ENCODE peak calls at places on chromosomes 5 and 9, in eight cellular contexts. A is CD8-positive, alpha-beta T cell; Z is CD4-positive, alpha-beta memory T cell; V is lower lobe of right lung; E is foreskin fibroblast; G is brain microvascular endothelial cell; F is neuronal stem cell; U is AG09309. C is an unnamed sample.

GRCh38 chr9:33778700-33779351 is 16.5 kb upstream of the PRSS3 start:
- DNase-seq in F (peak), A (peak), G (peak), E (peak), Z (peak), U (no peak), V (no peak), C (peak)

GRCh38 chr9:126952180-126952960 is 37.8 kb downstream of the RALGPS1 start:
- DNase-seq in E (no peak), G (no peak), U (no peak), F (no peak), V (no peak), Z (no peak), A (no peak), C (peak)

GRCh38 chr5:172410160-172410559 is 44.2 kb downstream of the SH3PXD2B start:
- DNase-seq in Z (no peak), E (peak), F (no peak), V (no peak), G (peak), U (no peak), A (no peak), C (peak)

GRCh38 chr9:126607086-126607485 is 6.6 kb upstream of the LMX1B start:
- DNase-seq in Z (no peak), F (no peak), G (no peak), V (no peak), A (no peak), E (no peak), U (no peak), C (no peak)

GRCh38 chr9:97534961-97535594 is 33.6 kb downstream of the TMOD1 start:
- DNase-seq in F (no peak), V (no peak), U (no peak), A (no peak), G (no peak), Z (no peak), E (no peak), C (no peak)

GRCh38 chr5:31500256-31500655 is 31.6 kb downstream of the DROSHA start:
- DNase-seq in G (no peak), A (no peak), F (no peak), V (no peak), Z (no peak), E (no peak), U (no peak), C (no peak)

GRCh38 chr9:70168521-70168920 is 90.3 kb upstream of the SMC5 start:
- DNase-seq in U (no peak), V (no peak), Z (no peak), A (no peak), F (no peak), G (no peak), E (no peak), C (no peak)

GRCh38 chr5:80782626-80783025 is 127.8 kb upstream of the DHFR start:
- DNase-seq in F (no peak), A (no peak), V (no peak), Z (no peak), E (no peak), U (no peak), G (no peak), C (no peak)

GRCh38 chr5:175542232-175542965 is 64.0 kb downstream of the SFXN1 start:
- DNase-seq in G (peak), Z (no peak), A (no peak), F (no peak), V (no peak), U (no peak), E (peak), C (no peak)

GRCh38 chr9:101731429-101731828 is 7.0 kb downstream of the GRIN3A start:
- DNase-seq in Z (no peak), F (no peak), E (no peak), G (no peak), V (no peak), A (no peak), U (no peak), C (no peak)

GRCh38 chr5:143102414-143102813 is 301.1 kb downstream of the NR3C1 start:
- DNase-seq in V (no peak), G (no peak), F (no peak), Z (no peak), U (no peak), E (no peak), A (no peak), C (no peak)

GRCh38 chr9:9352877-9353481 is 1259.8 kb downstream of the PTPRD start:
- DNase-seq in U (no peak), E (peak), G (peak), V (no peak), A (no peak), Z (no peak), F (peak), C (peak)

GRCh38 chr5:179119415-179120170 is 59.4 kb downstream of the ZNF354C start:
- DNase-seq in V (peak), G (no peak), A (no peak), E (no peak), F (no peak), U (no peak), Z (no peak), C (no peak)

GRCh38 chr9:134455951-134456739 is 129.9 kb downstream of the RXRA start:
- DNase-seq in G (peak), V (peak), E (peak), F (no peak), Z (peak), U (peak), A (peak), C (peak)

GRCh38 chr9:97372580-97372979 is 39.3 kb upstream of the TDRD7 start:
- DNase-seq in V (no peak), A (no peak), U (no peak), F (no peak), E (no peak), G (no peak), Z (no peak), C (no peak)

GRCh38 chr5:132065951-132066701 is 5.7 kb downstream of the IL3 start:
- DNase-seq in F (no peak), E (no peak), G (no peak), Z (no peak), A (no peak), U (no peak), V (no peak), C (no peak)

GRCh38 chr5:1292139-1292538 is 2.7 kb downstream of the TERT start:
- DNase-seq in E (no peak), F (no peak), G (no peak), U (no peak), A (no peak), Z (no peak), V (no peak), C (no peak)

GRCh38 chr9:112894699-112895098 is 4.0 kb upstream of the SLC46A2 start:
- DNase-seq in U (no peak), G (no peak), E (no peak), Z (no peak), F (no peak), V (no peak), A (no peak), C (no peak)

GRCh38 chr5:36489505-36489904 is 116.9 kb upstream of the SLC1A3 start:
- DNase-seq in Z (no peak), G (no peak), F (no peak), A (no peak), V (no peak), E (no peak), U (no peak), C (no peak)

GRCh38 chr5:161847896-161848510 is at the start of gene GABRA1:
- DNase-seq in U (no peak), Z (no peak), G (no peak), A (no peak), V (no peak), E (no peak), F (peak), C (peak)

GRCh38 chr9:4615251-4615650 is 46.8 kb upstream of the PLPP6 start:
- DNase-seq in U (peak), Z (no peak), G (peak), E (peak), V (no peak), F (no peak), A (no peak), C (peak)

GRCh38 chr9:74220327-74220726 is 276.8 kb upstream of the RORB start:
- DNase-seq in G (no peak), V (no peak), F (no peak), A (no peak), U (no peak), E (no peak), Z (no peak), C (no peak)

GRCh38 chr9:95182854-95183563 is 134.5 kb downstream of the FANCC start:
- DNase-seq in A (no peak), Z (no peak), U (no peak), V (no peak), E (no peak), F (no peak), G (peak), C (peak)

GRCh38 chr9:13213337-13213736 is 66.2 kb downstream of the MPDZ start:
- DNase-seq in Z (no peak), G (no peak), A (no peak), E (peak), V (no peak), U (peak), F (no peak), C (peak)

GRCh38 chr5:179699640-179700298 is 1.0 kb downstream of the CANX start:
- DNase-seq in E (peak), V (no peak), Z (no peak), G (peak), A (no peak), U (no peak), F (no peak), C (peak)

GRCh38 chr5:56011835-56012234 is 17.1 kb upstream of the IL6ST start:
- DNase-seq in Z (no peak), U (peak), V (no peak), F (no peak), E (peak), G (peak), A (no peak), C (no peak)

GRCh38 chr9:4984171-4984570 is 901 bp upstream of the JAK2 start:
- DNase-seq in F (no peak), U (no peak), G (no peak), E (no peak), Z (no peak), V (no peak), A (peak), C (no peak)

GRCh38 chr9:61673664-61674381 is 484.0 kb downstream of the SPATA31A7 start:
- DNase-seq in V (no peak), F (no peak), Z (no peak), U (no peak), E (no peak), G (no peak), A (no peak), C (no peak)

GRCh38 chr5:72125271-72125670 is 18.0 kb downstream of the MAP1B start:
- DNase-seq in V (no peak), Z (no peak), A (no peak), E (no peak), G (no peak), F (no peak), U (no peak), C (no peak)

GRCh38 chr9:35686222-35687203 is 3.2 kb downstream of the TPM2 start:
- DNase-seq in U (no peak), A (no peak), V (no peak), F (no peak), G (no peak), E (peak), Z (no peak), C (peak)

GRCh38 chr9:109907810-109908458 is 127.9 kb downstream of the PALM2AKAP2 start:
- DNase-seq in F (no peak), U (no peak), G (no peak), Z (no peak), V (no peak), E (peak), A (no peak), C (no peak)

GRCh38 chr5:172151661-172152210 is 36.3 kb downstream of the STK10 start:
- DNase-seq in G (no peak), E (no peak), U (no peak), F (no peak), Z (no peak), V (no peak), A (no peak), C (no peak)

GRCh38 chr9:12933957-12934356 is 159.1 kb downstream of the LURAP1L start:
- DNase-seq in Z (no peak), F (no peak), E (peak), G (no peak), V (no peak), A (no peak), U (no peak), C (no peak)

GRCh38 chr9:137631608-137632431 is 13.0 kb downstream of the EHMT1 start:
- DNase-seq in F (no peak), U (no peak), G (no peak), E (no peak), Z (no peak), A (no peak), V (peak), C (no peak)

GRCh38 chr5:58439094-58439644 is 20.7 kb downstream of the PLK2 start:
- DNase-seq in F (no peak), A (no peak), V (no peak), Z (no peak), U (no peak), G (no peak), E (no peak), C (no peak)

GRCh38 chr5:766666-767431 is 17.7 kb downstream of the ZDHHC11B start:
- DNase-seq in U (no peak), Z (no peak), F (no peak), E (no peak), A (no peak), V (no peak), G (no peak), C (no peak)

GRCh38 chr5:16759147-16759800 is 142.5 kb upstream of the RETREG1 start:
- DNase-seq in U (no peak), G (no peak), F (no peak), A (no peak), E (peak), V (no peak), Z (no peak), C (no peak)

GRCh38 chr9:15873573-15874177 is 320.8 kb downstream of the CCDC171 start:
- DNase-seq in F (peak), E (peak), Z (no peak), A (no peak), V (no peak), G (peak), U (no peak), C (peak)

GRCh38 chr5:154712518-154713437 is 42.4 kb upstream of the LARP1 start:
- DNase-seq in G (no peak), V (peak), E (peak), Z (no peak), A (no peak), U (no peak), F (no peak), C (no peak)

GRCh38 chr5:14204785-14205321 is 61.7 kb downstream of the TRIO start:
- DNase-seq in Z (no peak), U (peak), G (peak), A (no peak), V (peak), F (no peak), E (peak), C (peak)
- H3K4me3 ChIP-seq in Z (no peak), U (peak), G (peak), A (no peak), V (peak), F (no peak), E (peak), C (no peak)

DNA sequence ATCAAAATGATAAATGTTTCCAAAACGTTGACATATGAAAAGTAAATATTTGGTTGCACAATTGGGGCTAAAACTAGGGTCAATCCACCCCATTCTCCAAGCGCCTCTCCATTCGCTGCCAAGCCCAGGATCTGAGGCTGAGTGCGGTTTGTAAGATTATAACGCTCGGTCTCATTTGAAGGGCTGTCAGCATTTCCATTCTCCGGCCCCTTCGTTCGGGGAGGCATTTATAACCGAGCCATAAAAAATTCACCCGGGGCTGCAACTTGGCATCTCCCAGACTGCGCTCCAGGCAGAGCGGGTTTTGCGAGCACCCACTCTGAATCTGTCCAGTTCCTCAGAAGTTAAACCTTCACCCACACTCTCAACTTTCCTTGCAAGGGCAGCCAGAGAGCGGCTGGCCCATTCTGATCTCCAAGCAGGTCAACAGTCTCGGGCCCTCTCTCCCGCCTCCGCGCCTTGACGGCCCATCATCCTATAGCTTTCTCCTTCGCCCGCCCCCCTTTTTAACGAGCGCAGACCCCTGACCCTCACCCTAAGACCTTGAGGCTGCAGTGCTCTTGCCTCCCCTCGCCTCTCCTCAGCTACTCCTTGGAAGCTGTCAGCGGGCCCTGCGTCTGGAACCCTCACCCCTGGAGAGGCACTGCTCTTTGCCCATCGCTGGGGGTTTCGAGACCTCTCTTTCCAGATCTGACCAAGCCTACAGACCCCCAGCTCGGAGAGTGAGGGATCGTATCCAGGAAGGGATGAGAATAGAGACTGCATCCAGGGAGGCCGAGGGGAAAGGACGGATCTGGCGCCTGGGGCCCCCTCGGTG is 1.1 kb downstream of the SLIT3 start:
- DNase-seq in V (no peak), E (peak), F (peak), G (no peak), U (no peak), A (no peak), Z (no peak), C (peak)
- H3K4me3 ChIP-seq in V (peak), E (peak), F (no peak), G (peak), U (peak), A (no peak), Z (no peak), C (peak)

GRCh38 chr5:107389130-107389553 is 281.6 kb downstream of the EFNA5 start:
- DNase-seq in A (no peak), V (no peak), G (peak), E (peak), F (no peak), U (no peak), Z (peak), C (no peak)
- H3K4me3 ChIP-seq in A (no peak), V (no peak), G (no peak), E (no peak), F (no peak), U (no peak), Z (no peak), C (no peak)

GRCh38 chr5:45037927-45038326 is 229.2 kb downstream of the MRPS30 start:
- DNase-seq in U (no peak), Z (no peak), E (no peak), V (no peak), F (no peak), G (no peak), A (no peak), C (no peak)

GRCh38 chr5:45035991-45036390 is 227.2 kb downstream of the MRPS30 start:
- DNase-seq in F (no peak), U (no peak), Z (no peak), V (no peak), E (no peak), G (no peak), A (no peak), C (no peak)

GRCh38 chr5:45042283-45042682 is 233.5 kb downstream of the MRPS30 start:
- DNase-seq in E (no peak), A (no peak), Z (no peak), U (no peak), V (no peak), F (no peak), G (no peak), C (no peak)

DNA sequence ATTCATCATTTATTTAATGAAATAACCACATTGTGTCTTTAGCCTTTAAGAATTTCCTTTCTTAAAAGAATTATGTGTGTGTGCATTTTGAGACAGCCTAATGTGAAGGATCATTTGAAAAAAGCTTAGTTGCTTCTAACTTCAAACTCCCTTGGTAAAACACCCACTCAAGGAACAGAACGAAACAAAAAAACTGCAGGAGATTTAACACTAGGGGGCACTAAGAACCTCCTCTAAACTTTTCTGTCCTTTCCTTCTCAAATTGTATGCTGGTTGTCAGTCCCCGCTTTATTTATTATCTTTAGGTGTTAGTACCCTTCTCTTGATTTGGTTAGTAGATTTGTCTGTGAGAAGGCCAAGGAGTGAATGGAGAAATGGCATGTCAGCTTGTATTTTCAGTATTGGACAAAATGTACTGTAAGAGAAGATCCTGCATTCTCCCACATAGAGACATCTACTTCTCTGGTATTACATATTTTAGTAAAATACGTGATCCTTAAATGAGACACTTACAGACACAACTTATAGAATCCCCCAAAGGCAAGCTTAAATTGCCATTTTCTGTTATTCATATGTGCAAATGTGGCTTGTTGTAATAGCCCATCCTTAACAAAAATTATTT is 229.7 kb downstream of the MRPS30 start:
- DNase-seq in V (no peak), A (no peak), F (peak), U (no peak), Z (no peak), G (peak), E (no peak), C (peak)
- H3K4me3 ChIP-seq in V (no peak), A (no peak), F (no peak), U (no peak), Z (no peak), G (no peak), E (no peak), C (no peak)

C was measured in cardiac muscle cell.